ENCODE peak calls at places on chromosomes 4 and X, in eight cellular contexts. One of them, this sample, is unnamed.

GRCh38 chrX:23612846-23613245 is 54.4 kb upstream of the PRDX4 start:
- DNase-seq in NCI-H1105: no peak
- DNase-seq in brain pericyte: no peak
- DNase-seq in MV-4-11: no peak
- DNase-seq in naive thymus-derived CD8-positive, alpha-beta T cell: no peak
- DNase-seq in effector memory CD4-positive, alpha-beta T cell: no peak
- DNase-seq in stimulated activated CD8-positive, alpha-beta memory T cell treated with anti-CD3 and anti-CD28 coated beads, Interleukin-2, amount 100 ng/mL, for 1 hour: no peak
- DNase-seq in left cardiac atrium: no peak
- DNase-seq in this sample: no peak

GRCh38 chrX:74449322-74449936 is 28.1 kb downstream of the SLC16A2 start:
- DNase-seq in NCI-H1105: no peak
- DNase-seq in brain pericyte: peak; percentile 12
- DNase-seq in MV-4-11: no peak
- DNase-seq in naive thymus-derived CD8-positive, alpha-beta T cell: peak; percentile 27
- DNase-seq in effector memory CD4-positive, alpha-beta T cell: peak; percentile 17
- DNase-seq in stimulated activated CD8-positive, alpha-beta memory T cell treated with anti-CD3 and anti-CD28 coated beads, Interleukin-2, amount 100 ng/mL, for 1 hour: no peak
- DNase-seq in left cardiac atrium: no peak
- DNase-seq in this sample: no peak

GRCh38 chrX:47234583-47234982 is 1.8 kb downstream of the USP11 start:
- DNase-seq in NCI-H1105: no peak
- DNase-seq in brain pericyte: no peak
- DNase-seq in MV-4-11: no peak
- DNase-seq in naive thymus-derived CD8-positive, alpha-beta T cell: no peak
- DNase-seq in effector memory CD4-positive, alpha-beta T cell: no peak
- DNase-seq in stimulated activated CD8-positive, alpha-beta memory T cell treated with anti-CD3 and anti-CD28 coated beads, Interleukin-2, amount 100 ng/mL, for 1 hour: no peak
- DNase-seq in left cardiac atrium: no peak
- DNase-seq in this sample: no peak

GRCh38 chr4:102778720-102779119 is 18.0 kb upstream of the MANBA start:
- DNase-seq in NCI-H1105: no peak
- DNase-seq in brain pericyte: no peak
- DNase-seq in MV-4-11: no peak
- DNase-seq in naive thymus-derived CD8-positive, alpha-beta T cell: no peak
- DNase-seq in effector memory CD4-positive, alpha-beta T cell: no peak
- DNase-seq in stimulated activated CD8-positive, alpha-beta memory T cell treated with anti-CD3 and anti-CD28 coated beads, Interleukin-2, amount 100 ng/mL, for 1 hour: no peak
- DNase-seq in left cardiac atrium: no peak
- DNase-seq in this sample: no peak

GRCh38 chr4:54227261-54228063 is 1.6 kb upstream of the PDGFRA start:
- DNase-seq in NCI-H1105: no peak
- DNase-seq in brain pericyte: peak; percentile 66
- DNase-seq in MV-4-11: no peak
- DNase-seq in naive thymus-derived CD8-positive, alpha-beta T cell: no peak
- DNase-seq in effector memory CD4-positive, alpha-beta T cell: no peak
- DNase-seq in stimulated activated CD8-positive, alpha-beta memory T cell treated with anti-CD3 and anti-CD28 coated beads, Interleukin-2, amount 100 ng/mL, for 1 hour: no peak
- DNase-seq in left cardiac atrium: peak; percentile 45
- DNase-seq in this sample: peak; percentile 58

GRCh38 chr4:87017580-87018061 is 82.8 kb downstream of the AFF1 start:
- DNase-seq in NCI-H1105: no peak
- DNase-seq in brain pericyte: no peak
- DNase-seq in MV-4-11: peak; percentile 67
- DNase-seq in naive thymus-derived CD8-positive, alpha-beta T cell: no peak
- DNase-seq in effector memory CD4-positive, alpha-beta T cell: no peak
- DNase-seq in stimulated activated CD8-positive, alpha-beta memory T cell treated with anti-CD3 and anti-CD28 coated beads, Interleukin-2, amount 100 ng/mL, for 1 hour: no peak
- DNase-seq in left cardiac atrium: no peak
- DNase-seq in this sample: no peak

GRCh38 chr4:123250843-123251242 is 145.8 kb upstream of the SPRY1 start:
- DNase-seq in NCI-H1105: peak; percentile 46
- DNase-seq in brain pericyte: no peak
- DNase-seq in MV-4-11: no peak
- DNase-seq in naive thymus-derived CD8-positive, alpha-beta T cell: no peak
- DNase-seq in effector memory CD4-positive, alpha-beta T cell: no peak
- DNase-seq in stimulated activated CD8-positive, alpha-beta memory T cell treated with anti-CD3 and anti-CD28 coated beads, Interleukin-2, amount 100 ng/mL, for 1 hour: no peak
- DNase-seq in left cardiac atrium: peak; percentile 44
- DNase-seq in this sample: peak; percentile 57

GRCh38 chr4:3787489-3788365 is 21.5 kb downstream of the ADRA2C start:
- DNase-seq in NCI-H1105: no peak
- DNase-seq in brain pericyte: no peak
- DNase-seq in MV-4-11: no peak
- DNase-seq in naive thymus-derived CD8-positive, alpha-beta T cell: no peak
- DNase-seq in effector memory CD4-positive, alpha-beta T cell: no peak
- DNase-seq in stimulated activated CD8-positive, alpha-beta memory T cell treated with anti-CD3 and anti-CD28 coated beads, Interleukin-2, amount 100 ng/mL, for 1 hour: no peak
- DNase-seq in left cardiac atrium: no peak
- DNase-seq in this sample: no peak

GRCh38 chrX:22634081-22634480 is 361.4 kb downstream of the CBLL2 start:
- DNase-seq in NCI-H1105: no peak
- DNase-seq in brain pericyte: no peak
- DNase-seq in MV-4-11: no peak
- DNase-seq in naive thymus-derived CD8-positive, alpha-beta T cell: no peak
- DNase-seq in effector memory CD4-positive, alpha-beta T cell: no peak
- DNase-seq in stimulated activated CD8-positive, alpha-beta memory T cell treated with anti-CD3 and anti-CD28 coated beads, Interleukin-2, amount 100 ng/mL, for 1 hour: no peak
- DNase-seq in left cardiac atrium: no peak
- DNase-seq in this sample: no peak

GRCh38 chrX:104430720-104431119 is 135.3 kb upstream of the IL1RAPL2 start:
- DNase-seq in NCI-H1105: no peak
- DNase-seq in brain pericyte: no peak
- DNase-seq in MV-4-11: no peak
- DNase-seq in naive thymus-derived CD8-positive, alpha-beta T cell: no peak
- DNase-seq in effector memory CD4-positive, alpha-beta T cell: no peak
- DNase-seq in stimulated activated CD8-positive, alpha-beta memory T cell treated with anti-CD3 and anti-CD28 coated beads, Interleukin-2, amount 100 ng/mL, for 1 hour: no peak
- DNase-seq in left cardiac atrium: no peak
- DNase-seq in this sample: no peak

GRCh38 chr4:137129471-137130244 is 402.6 kb downstream of the PCDH18 start:
- DNase-seq in NCI-H1105: no peak
- DNase-seq in brain pericyte: no peak
- DNase-seq in MV-4-11: no peak
- DNase-seq in naive thymus-derived CD8-positive, alpha-beta T cell: no peak
- DNase-seq in effector memory CD4-positive, alpha-beta T cell: no peak
- DNase-seq in stimulated activated CD8-positive, alpha-beta memory T cell treated with anti-CD3 and anti-CD28 coated beads, Interleukin-2, amount 100 ng/mL, for 1 hour: no peak
- DNase-seq in left cardiac atrium: no peak
- DNase-seq in this sample: no peak